ENCODE peak calls at places on chromosomes 11 and 22, in six cellular contexts. R, M, X, F, L and H are unnamed samples.

GRCh38 chr22:21972293-21972779 is 10.3 kb downstream of the TOP3B start:
- DNase-seq in L (peak), R (peak), X (no peak), M (peak), F (peak), H (no peak)

GRCh38 chr11:46554205-46555162 is 39.3 kb downstream of the AMBRA1 start:
- DNase-seq in X (peak), R (no peak), F (no peak), M (no peak), L (peak), H (no peak)

GRCh38 chr11:125166347-125166841 is 1.8 kb downstream of the PKNOX2 start:
- DNase-seq in R (no peak), L (no peak), X (no peak), F (peak), M (no peak), H (no peak)

GRCh38 chr11:65780770-65781151 is at the start of gene AP5B1:
- DNase-seq in X (no peak), L (peak), F (peak), R (peak), M (peak), H (no peak)

GRCh38 chr22:39690901-39691620 is 120.5 kb downstream of the CACNA1I start:
- DNase-seq in L (no peak), F (no peak), X (no peak), M (no peak), R (no peak), H (no peak)

GRCh38 chr11:91935120-91935519 is 289.5 kb upstream of the FAT3 start:
- DNase-seq in F (no peak), X (no peak), M (no peak), L (no peak), R (no peak), H (no peak)

GRCh38 chr11:72831521-72832300 is 17.5 kb downstream of the ATG16L2 start:
- DNase-seq in M (peak), R (peak), F (peak), L (peak), X (no peak), H (no peak)

GRCh38 chr11:65446446-65447277 is 24.1 kb downstream of the NEAT1 start:
- DNase-seq in X (no peak), M (no peak), L (no peak), F (no peak), R (peak), H (no peak)

GRCh38 chr22:50115693-50116092 is 25.9 kb downstream of the MOV10L1 start:
- DNase-seq in M (no peak), F (no peak), X (peak), L (no peak), R (no peak), H (no peak)

GRCh38 chr11:129374993-129375721 is 491 bp upstream of the BARX2 start:
- DNase-seq in M (no peak), X (no peak), R (peak), F (peak), L (peak), H (no peak)

GRCh38 chr22:20243545-20244249 is 24.4 kb downstream of the RTN4R start:
- DNase-seq in M (peak), L (peak), R (no peak), F (peak), X (peak), H (no peak)

GRCh38 chr22:47612136-47612910 is 849.9 kb downstream of the TBC1D22A start:
- DNase-seq in L (no peak), X (no peak), M (no peak), R (no peak), F (no peak), H (no peak)

GRCh38 chr11:73521621-73522020 is 76.3 kb downstream of the FAM168A start:
- DNase-seq in L (no peak), X (no peak), F (no peak), R (no peak), M (peak), H (no peak)

GRCh38 chr11:66112041-66112491 is 42.0 kb downstream of the PACS1 start:
- DNase-seq in R (no peak), F (no peak), X (no peak), M (peak), L (no peak), H (no peak)

GRCh38 chr11:77436969-77437368 is 36.9 kb downstream of the PAK1 start:
- DNase-seq in R (no peak), L (no peak), X (no peak), F (no peak), M (no peak), H (no peak)

GRCh38 chr22:19884161-19884953 is 29.7 kb upstream of the GNB1L start:
- DNase-seq in R (no peak), L (no peak), X (no peak), M (no peak), F (no peak), H (no peak)

GRCh38 chr22:19884954-19885751 is 30.5 kb upstream of the GNB1L start:
- DNase-seq in F (no peak), L (no peak), X (no peak), M (no peak), R (no peak), H (no peak)

DNA sequence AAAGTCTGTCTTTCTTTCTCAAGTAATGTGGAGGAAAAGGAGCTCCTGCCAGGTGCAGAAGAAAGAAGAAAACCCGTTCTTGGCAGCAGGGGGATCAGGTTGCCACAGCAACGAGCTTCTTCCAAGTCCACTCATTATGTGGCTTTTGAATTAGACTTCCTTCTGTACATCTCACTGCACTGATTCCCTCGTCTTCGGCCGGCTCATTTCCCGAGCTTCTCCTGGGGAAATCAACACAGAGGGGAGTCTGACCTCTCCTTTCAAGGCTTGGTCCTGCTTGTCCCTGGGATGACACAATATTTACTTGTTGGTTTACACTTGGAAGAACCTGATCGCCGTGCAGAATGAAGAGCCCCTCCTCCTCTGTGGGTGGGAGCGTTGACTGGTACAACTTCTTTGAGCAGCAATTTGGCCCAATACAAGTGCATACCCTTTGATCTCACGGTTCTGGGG is 35.3 kb downstream of the MCHR1 start:
- DNase-seq in M (no peak), R (no peak), L (no peak), X (no peak), F (no peak), H (no peak)
- H3K4me3 ChIP-seq in M (no peak), R (no peak), L (no peak), X (no peak), F (no peak), H (no peak)

DNA sequence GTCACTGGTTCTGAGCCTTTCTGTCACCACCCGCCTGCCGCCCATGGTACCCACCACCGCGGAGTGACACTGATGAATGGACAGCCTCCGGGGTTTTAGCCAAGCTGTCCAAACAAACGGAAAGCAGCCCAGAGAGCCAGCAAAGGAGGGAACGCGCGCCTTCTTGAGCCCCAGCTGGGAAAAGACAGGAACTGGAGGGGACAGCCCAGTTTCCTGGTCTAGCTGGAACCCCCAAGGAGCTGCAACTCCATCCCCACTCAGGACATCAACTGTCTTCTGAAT is 33.8 kb downstream of the SHISAL1 start:
- DNase-seq in X (no peak), R (no peak), M (no peak), L (no peak), F (no peak), H (no peak)
- TF ChIP-seq CTCF in X (no peak), R (no peak), M (no peak), L (no peak), F (no peak), H (no peak)

GRCh38 chr11:57480409-57481137 is 20.2 kb downstream of the RTN4RL2 start:
- DNase-seq in X (no peak), M (peak), F (peak), L (peak), R (no peak), H (no peak)

GRCh38 chr11:57481315-57481714 is 21.0 kb downstream of the RTN4RL2 start:
- DNase-seq in M (no peak), R (no peak), F (no peak), X (no peak), L (no peak), H (no peak)

GRCh38 chr11:57482782-57483569 is 22.6 kb downstream of the RTN4RL2 start:
- DNase-seq in F (peak), R (peak), L (peak), M (peak), X (no peak), H (no peak)

GRCh38 chr11:57483570-57483934 is 23.2 kb downstream of the RTN4RL2 start:
- DNase-seq in M (no peak), F (no peak), R (no peak), X (no peak), L (no peak), H (no peak)

GRCh38 chr11:57481915-57482781 is 21.8 kb downstream of the RTN4RL2 start:
- DNase-seq in F (no peak), X (no peak), L (no peak), M (no peak), R (no peak), H (no peak)
- H3K4me3 ChIP-seq in F (peak), X (peak), L (peak), M (no peak), R (no peak), H (no peak)

DNA sequence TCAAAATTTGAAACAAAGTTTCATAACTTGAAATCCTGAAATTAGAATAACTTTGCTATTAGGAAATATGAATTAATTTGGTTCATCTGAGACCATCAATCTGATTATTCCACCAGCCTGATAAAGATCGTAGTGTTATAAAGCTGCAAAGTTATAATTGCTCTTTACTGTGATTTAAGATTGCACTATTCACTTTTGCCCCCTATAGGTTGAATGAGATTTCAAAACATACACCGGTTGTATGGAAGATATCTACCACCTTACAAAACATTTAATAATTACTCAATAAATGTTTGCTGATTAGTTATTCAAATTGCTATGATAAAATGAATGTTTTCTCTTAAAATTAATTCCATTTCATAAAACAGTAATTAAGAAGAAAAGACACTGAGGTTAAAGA is 26.1 kb downstream of the APIP start:
- DNase-seq in R (no peak), F (no peak), X (no peak), L (no peak), M (no peak), H (no peak)
- TF ChIP-seq CTCF in R (no peak), F (peak), X (peak), L (peak), M (no peak), H (no peak)

GRCh38 chr22:45621836-45622600 is 49.6 kb upstream of the ATXN10 start:
- DNase-seq in X (no peak), M (no peak), L (no peak), F (no peak), R (no peak), H (no peak)

GRCh38 chr22:45620707-45621106 is 50.9 kb upstream of the ATXN10 start:
- DNase-seq in L (no peak), M (no peak), R (no peak), X (no peak), F (no peak), H (no peak)

GRCh38 chr22:45616432-45616831 is 55.2 kb upstream of the ATXN10 start:
- DNase-seq in F (no peak), R (no peak), L (no peak), M (no peak), X (no peak), H (no peak)

GRCh38 chr22:45615364-45615763 is 56.3 kb upstream of the ATXN10 start:
- DNase-seq in X (no peak), F (no peak), L (no peak), R (no peak), M (no peak), H (no peak)

GRCh38 chr22:45617948-45618347 is 53.7 kb upstream of the ATXN10 start:
- DNase-seq in R (no peak), F (no peak), L (no peak), X (no peak), M (no peak), H (no peak)
- H3K4me3 ChIP-seq in R (no peak), F (no peak), L (no peak), X (no peak), M (no peak), H (no peak)

DNA sequence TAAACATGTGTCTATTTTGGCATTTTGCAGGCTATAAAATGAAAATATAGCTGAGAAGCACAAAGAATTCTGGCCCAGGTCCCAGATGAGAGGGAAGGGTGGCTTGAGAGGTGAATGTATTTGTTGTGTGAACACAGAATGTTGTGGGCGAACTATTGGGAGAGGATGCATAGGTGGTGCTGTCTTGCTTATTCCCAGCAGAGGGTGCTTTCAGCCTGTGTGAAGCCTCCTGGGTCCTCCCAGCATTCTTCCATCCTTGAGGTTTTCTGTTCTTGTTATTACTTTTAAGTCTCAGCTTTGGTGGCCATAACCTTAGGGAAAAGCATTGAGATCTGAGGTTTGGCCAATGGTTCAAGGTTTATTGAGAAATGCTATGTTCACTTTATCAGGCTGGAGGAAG is 108.7 kb upstream of the SNX19 start:
- DNase-seq in M (peak), L (peak), R (no peak), F (peak), X (no peak), H (no peak)
- TF ChIP-seq CTCF in M (peak), L (peak), R (peak), F (peak), X (peak), H (peak)

GRCh38 chr11:9266132-9266736 is 1.1 kb upstream of the DENND5A start:
- DNase-seq in M (no peak), X (no peak), R (no peak), F (no peak), L (no peak), H (no peak)
- H3K4me3 ChIP-seq in M (no peak), X (no peak), R (no peak), F (no peak), L (no peak), H (no peak)